ENCODE peak calls at places on chromosome 10, in seven cellular contexts. One of them, this sample, is unnamed.

GRCh38 chr10:60521974-60522405 is 132.3 kb upstream of the ANK3 start:
- DNase-seq in posterior vena cava: no peak
- DNase-seq in RWPE1: no peak
- DNase-seq in A549: no peak
- DNase-seq in left lung: no peak
- DNase-seq in GM13976: no peak
- DNase-seq in kidney tubule cell: peak
- DNase-seq in this sample: peak

GRCh38 chr10:77456414-77456813 is 181.2 kb downstream of the KCNMA1 start:
- DNase-seq in posterior vena cava: no peak
- DNase-seq in RWPE1: no peak
- DNase-seq in A549: no peak
- DNase-seq in left lung: no peak
- DNase-seq in GM13976: no peak
- DNase-seq in kidney tubule cell: no peak
- DNase-seq in this sample: no peak

GRCh38 chr10:42574336-42574735 is 64.0 kb downstream of the ZNF33B start:
- DNase-seq in posterior vena cava: no peak
- DNase-seq in RWPE1: no peak
- DNase-seq in A549: no peak
- DNase-seq in left lung: no peak
- DNase-seq in GM13976: no peak
- DNase-seq in kidney tubule cell: no peak
- DNase-seq in this sample: no peak

GRCh38 chr10:9823268-9823930 is 1194.3 kb upstream of the CELF2 start:
- DNase-seq in posterior vena cava: no peak
- DNase-seq in RWPE1: no peak
- DNase-seq in A549: no peak
- DNase-seq in left lung: no peak
- DNase-seq in GM13976: no peak
- DNase-seq in kidney tubule cell: peak
- DNase-seq in this sample: no peak

GRCh38 chr10:71397340-71398212 is 856 bp downstream of the CDH23 start:
- DNase-seq in posterior vena cava: no peak
- DNase-seq in RWPE1: no peak
- DNase-seq in A549: no peak
- DNase-seq in left lung: peak
- DNase-seq in GM13976: no peak
- DNase-seq in kidney tubule cell: no peak
- DNase-seq in this sample: no peak

GRCh38 chr10:14879055-14879800 is 562 bp downstream of the SUV39H2 start:
- DNase-seq in posterior vena cava: no peak
- DNase-seq in RWPE1: peak
- DNase-seq in A549: no peak
- DNase-seq in left lung: no peak
- DNase-seq in GM13976: no peak
- DNase-seq in kidney tubule cell: peak
- DNase-seq in this sample: peak

GRCh38 chr10:5776881-5777197 is 36.4 kb downstream of the GDI2 start:
- DNase-seq in posterior vena cava: no peak
- DNase-seq in RWPE1: no peak
- DNase-seq in A549: no peak
- DNase-seq in left lung: no peak
- DNase-seq in GM13976: no peak
- DNase-seq in kidney tubule cell: peak
- DNase-seq in this sample: peak

GRCh38 chr10:26225322-26225721 is 8.7 kb downstream of the GAD2 start:
- DNase-seq in posterior vena cava: no peak
- DNase-seq in RWPE1: no peak
- DNase-seq in A549: no peak
- DNase-seq in left lung: no peak
- DNase-seq in GM13976: no peak
- DNase-seq in kidney tubule cell: no peak
- DNase-seq in this sample: no peak

GRCh38 chr10:12533723-12534122 is 184.4 kb downstream of the CAMK1D start:
- DNase-seq in posterior vena cava: no peak
- DNase-seq in RWPE1: no peak
- DNase-seq in A549: no peak
- DNase-seq in left lung: no peak
- DNase-seq in GM13976: no peak
- DNase-seq in kidney tubule cell: no peak
- DNase-seq in this sample: no peak

GRCh38 chr10:43265799-43266721 is 805 bp downstream of the RASGEF1A start:
- DNase-seq in posterior vena cava: peak
- DNase-seq in RWPE1: peak
- DNase-seq in A549: peak
- DNase-seq in left lung: peak
- DNase-seq in GM13976: peak
- DNase-seq in kidney tubule cell: peak
- DNase-seq in this sample: no peak

GRCh38 chr10:46544989-46545791 is 11.3 kb downstream of the GPRIN2 start:
- DNase-seq in posterior vena cava: peak
- DNase-seq in RWPE1: peak
- DNase-seq in A549: peak
- DNase-seq in left lung: no peak
- DNase-seq in GM13976: peak
- DNase-seq in kidney tubule cell: peak
- DNase-seq in this sample: peak

GRCh38 chr10:34721201-34721840 is 93.8 kb downstream of the PARD3 start:
- DNase-seq in posterior vena cava: no peak
- DNase-seq in RWPE1: peak
- DNase-seq in A549: no peak
- DNase-seq in left lung: no peak
- DNase-seq in GM13976: no peak
- DNase-seq in kidney tubule cell: peak
- DNase-seq in this sample: peak

GRCh38 chr10:4984971-4985594 is 18.6 kb downstream of the AKR1C2 start:
- DNase-seq in posterior vena cava: no peak
- DNase-seq in RWPE1: no peak
- DNase-seq in A549: peak
- DNase-seq in left lung: no peak
- DNase-seq in GM13976: no peak
- DNase-seq in kidney tubule cell: peak
- DNase-seq in this sample: peak